ENCODE peak calls at places on chromosomes 12 and 14, in four cellular contexts. Y, E, X and F are unnamed samples.

GRCh38 chr14:73463411-73463810 is 5.1 kb upstream of the NUMB start:
- DNase-seq in E (no peak), Y (peak; percentile 28), X (no peak), F (no peak)

GRCh38 chr14:35747379-35747778 is 61.7 kb downstream of the RALGAPA1 start:
- DNase-seq in X (no peak), Y (no peak), E (no peak), F (no peak)

GRCh38 chr14:39025810-39026627 is 77.0 kb downstream of the SEC23A start:
- DNase-seq in X (no peak), Y (no peak), E (no peak), F (no peak)

GRCh38 chr12:49809369-49810158 is 18.6 kb downstream of the NCKAP5L start:
- DNase-seq in E (no peak), Y (no peak), X (peak; percentile 36), F (no peak)

GRCh38 chr12:108826115-108826806 is 31.1 kb downstream of the SSH1 start:
- DNase-seq in E (no peak), Y (no peak), X (peak; percentile 46), F (no peak)

GRCh38 chr12:75764091-75764490 is 252.7 kb upstream of the KRR1 start:
- DNase-seq in Y (no peak), X (no peak), E (no peak), F (no peak)

GRCh38 chr12:116106870-116107269 is 170.6 kb downstream of the MED13L start:
- DNase-seq in E (no peak), X (no peak), Y (no peak), F (no peak)

GRCh38 chr12:49922349-49923034 is 18.8 kb upstream of the FAIM2 start:
- DNase-seq in Y (no peak), X (no peak), E (no peak), F (no peak)

GRCh38 chr12:6297170-6297569 is 13.3 kb upstream of the PLEKHG6 start:
- DNase-seq in E (no peak), X (no peak), Y (no peak), F (no peak)

GRCh38 chr14:105529506-105530445 is 3.4 kb downstream of the TMEM121 start:
- DNase-seq in X (no peak), E (no peak), Y (no peak), F (no peak)

GRCh38 chr12:111753144-111753881 is 13.4 kb upstream of the ALDH2 start:
- DNase-seq in Y (no peak), X (peak; percentile 65), E (peak; percentile 97), F (no peak)

GRCh38 chr12:32501835-32502333 is 102.5 kb downstream of the FGD4 start:
- DNase-seq in X (peak; percentile 64), E (peak; percentile 57), Y (no peak), F (no peak)

GRCh38 chr12:51048601-51049369 is 658 bp downstream of the LETMD1 start:
- DNase-seq in Y (no peak), E (no peak), X (peak; percentile 24), F (peak; percentile 34)